ENCODE peak calls at places on chromosomes 13 and 19, in ten cellular contexts. X is esophagus muscularis mucosa, B is cardiac muscle cell, R is SK-N-SH, N is pancreas, D is AG04450, T is prostate gland, I is esophagus squamous epithelium, K is heart left ventricle, V is endodermal cell. U is an unnamed sample. For H3K27me3, the result is how much of the 10 kb centered on the place peaks cover.

GRCh38 chr19:22784051-22784450 is at the start of gene ZNF99:
- DNase-seq in X (no peak), B (no peak), R (no peak), N (peak), D (no peak), T (no peak), I (no peak), K (peak), V (no peak), U (no peak)

GRCh38 chr13:41655997-41656396 is 198.6 kb downstream of the RGCC start:
- DNase-seq in X (no peak), B (no peak), R (no peak), N (no peak), D (no peak), T (no peak), I (no peak), K (no peak), V (no peak), U (no peak)

GRCh38 chr13:42880241-42880640 is 98.9 kb downstream of the FAM216B start:
- DNase-seq in X (no peak), B (peak), R (no peak), N (no peak), D (no peak), T (no peak), I (no peak), K (no peak), V (no peak), U (no peak)

GRCh38 chr13:48945626-48946025 is 30.1 kb upstream of the FNDC3A start:
- DNase-seq in X (no peak), B (no peak), R (no peak), N (no peak), D (no peak), T (no peak), I (no peak), K (no peak), V (no peak), U (no peak)

GRCh38 chr19:14479985-14480694 is 5.0 kb upstream of the PTGER1 start:
- DNase-seq in X (no peak), B (peak), R (peak), N (no peak), D (no peak), T (no peak), I (no peak), K (no peak), V (peak), U (peak)

GRCh38 chr13:96214804-96215445 is 125.0 kb downstream of the HS6ST3 start:
- DNase-seq in X (no peak), B (peak), R (no peak), N (no peak), D (no peak), T (no peak), I (no peak), K (no peak), V (no peak), U (no peak)

GRCh38 chr19:45097776-45098520 is 5.0 kb downstream of the PPP1R37 start:
- DNase-seq in X (no peak), B (peak), R (no peak), N (no peak), D (peak), T (peak), I (no peak), K (no peak), V (peak), U (no peak)

GRCh38 chr13:95624020-95624419 is 20.5 kb downstream of the DZIP1 start:
- DNase-seq in X (peak), B (peak), R (peak), N (peak), D (no peak), T (no peak), I (no peak), K (no peak), V (peak), U (no peak)

GRCh38 chr19:49324801-49325491 is at the start of gene SLC6A16:
- DNase-seq in X (peak), B (no peak), R (no peak), N (no peak), D (no peak), T (no peak), I (no peak), K (no peak), V (peak), U (no peak)

GRCh38 chr19:46745521-46746280 is at the start of gene FKRP:
- DNase-seq in X (no peak), B (no peak), R (peak), N (peak), D (no peak), T (no peak), I (no peak), K (peak), V (peak), U (peak)

GRCh38 chr19:17076539-17076919 is 952 bp downstream of the MYO9B start:
- DNase-seq in X (no peak), B (no peak), R (no peak), N (no peak), D (no peak), T (no peak), I (no peak), K (peak), V (peak), U (peak)

GRCh38 chr13:97229699-97230098 is 7.6 kb downstream of the MBNL2 start:
- DNase-seq in X (no peak), B (no peak), R (no peak), N (no peak), D (no peak), T (no peak), I (no peak), K (no peak), V (no peak), U (no peak)

GRCh38 chr13:80840313-80840976 is 499.5 kb upstream of the SPRY2 start:
- DNase-seq in X (no peak), B (peak), R (no peak), N (no peak), D (no peak), T (no peak), I (no peak), K (no peak), V (no peak), U (no peak)

GRCh38 chr13:43422061-43422460 is 364.7 kb downstream of the ENOX1 start:
- DNase-seq in X (no peak), B (no peak), R (no peak), N (no peak), D (no peak), T (no peak), I (no peak), K (no peak), V (no peak), U (no peak)

GRCh38 chr13:59437902-59438301 is 725.8 kb downstream of the DIAPH3 start:
- DNase-seq in X (no peak), B (no peak), R (no peak), N (no peak), D (no peak), T (no peak), I (no peak), K (no peak), V (no peak), U (no peak)

GRCh38 chr19:48498576-48498879 is 13.1 kb downstream of the LMTK3 start:
- DNase-seq in X (no peak), B (no peak), R (peak), N (no peak), D (no peak), T (no peak), I (no peak), K (no peak), V (no peak), U (no peak)

DNA sequence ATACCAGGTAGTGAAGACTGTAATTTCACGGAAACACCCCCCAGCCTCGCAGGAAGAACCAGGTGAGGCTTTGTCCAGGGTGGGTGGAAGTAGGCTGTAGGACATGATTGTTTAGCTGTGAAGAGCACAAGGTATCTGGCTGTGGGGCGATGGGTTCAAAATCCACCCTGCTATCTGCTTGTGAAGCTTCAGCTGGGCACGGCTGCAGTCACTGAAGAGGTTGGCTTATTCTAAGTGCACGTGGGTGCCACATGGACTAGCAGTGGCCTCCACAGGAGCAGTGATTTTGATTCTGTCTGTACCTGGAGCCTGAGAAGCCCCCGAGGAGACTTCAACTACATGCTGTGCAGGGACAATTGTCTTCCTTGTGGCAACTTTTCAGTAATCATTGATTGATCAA is 254.1 kb downstream of the FGF9 start:
- DNase-seq in X (no peak), B (no peak), R (no peak), N (no peak), D (no peak), T (no peak), I (no peak), K (no peak), V (no peak), U (no peak)
- H3K27me3 ChIP-seq in X (under half), B (under half), R (under half), N (under half), D (under half), T (under half), I (under half), K (under half), V (under half), U (under half)

GRCh38 chr19:10797078-10797477 is 38.9 kb downstream of the TMED1 start:
- DNase-seq in X (no peak), B (no peak), R (no peak), N (no peak), D (no peak), T (no peak), I (no peak), K (no peak), V (no peak), U (peak)
- H3K27ac ChIP-seq in X (no peak), B (no peak), R (no peak), N (no peak), D (no peak), T (no peak), I (no peak), K (no peak), V (no peak), U (peak)

GRCh38 chr13:46289260-46289955 is 77.7 kb downstream of the LRRC63 start:
- DNase-seq in X (no peak), B (no peak), R (no peak), N (no peak), D (no peak), T (no peak), I (no peak), K (no peak), V (no peak), U (no peak)

GRCh38 chr13:46286972-46287371 is 75.2 kb downstream of the LRRC63 start:
- DNase-seq in X (no peak), B (no peak), R (no peak), N (no peak), D (no peak), T (no peak), I (no peak), K (no peak), V (no peak), U (no peak)

GRCh38 chr13:46288570-46289259 is 77.0 kb downstream of the LRRC63 start:
- DNase-seq in X (no peak), B (peak), R (peak), N (no peak), D (no peak), T (peak), I (no peak), K (no peak), V (no peak), U (no peak)
- TF ChIP-seq CTCF in X (peak), B (peak), R (peak), N (peak), D (peak), T (peak), I (peak), K (peak), V (peak), U (peak)

GRCh38 chr13:35469781-35470380 is 6.6 kb downstream of the MAB21L1 start:
- DNase-seq in X (no peak), B (no peak), R (no peak), N (no peak), D (no peak), T (no peak), I (no peak), K (no peak), V (no peak), U (no peak)
- H3K27me3 ChIP-seq in X (under half), B (half or more), R (under half), N (under half), D (under half), T (under half), I (under half), K (under half), V (half or more), U (half or more)

U was measured in CD4-positive, alpha-beta T cell.